ENCODE peak calls at places on chromosomes 12 and 14, in five cellular contexts. W is A673, B is Peyer's patch, K is pancreas, T is mucosa of descending colon. C is an unnamed sample.

GRCh38 chr12:53268009-53268636 is at the start of gene ESPL1:
- DNase-seq in W (peak; percentile 89), B (peak; percentile 79), K (peak; percentile 34), T (peak; percentile 77), C (peak; percentile 65)

GRCh38 chr14:61750708-61751474 is 11.3 kb upstream of the SNAPC1 start:
- DNase-seq in W (peak; percentile 87), B (peak; percentile 92), K (peak; percentile 81), T (peak; percentile 92), C (peak; percentile 67)

GRCh38 chr14:51547260-51547659 is 104.5 kb upstream of the FRMD6 start:
- DNase-seq in W (no peak), B (no peak), K (no peak), T (peak; percentile 16), C (no peak)

GRCh38 chr14:104640681-104641080 is 36.1 kb upstream of the TMEM179 start:
- DNase-seq in W (no peak), B (no peak), K (no peak), T (no peak), C (no peak)

GRCh38 chr14:93778856-93779629 is 9.2 kb downstream of the PRIMA1 start:
- DNase-seq in W (no peak), B (no peak), K (no peak), T (no peak), C (no peak)

GRCh38 chr14:95527392-95528002 is 7.4 kb upstream of the GLRX5 start:
- DNase-seq in W (peak; percentile 68), B (no peak), K (no peak), T (peak; percentile 85), C (no peak)

GRCh38 chr14:103545915-103546650 is 16.4 kb downstream of the BAG5 start:
- DNase-seq in W (no peak), B (no peak), K (no peak), T (no peak), C (no peak)

GRCh38 chr12:449203-449602 is 10.5 kb upstream of the B4GALNT3 start:
- DNase-seq in W (no peak), B (no peak), K (no peak), T (no peak), C (no peak)

GRCh38 chr14:101501341-101501740 is 60.0 kb upstream of the DIO3 start:
- DNase-seq in W (no peak), B (peak; percentile 28), K (no peak), T (no peak), C (peak; percentile 11)

GRCh38 chr12:113310489-113310888 is 24.4 kb downstream of the SLC8B1 start:
- DNase-seq in W (peak; percentile 44), B (no peak), K (no peak), T (no peak), C (no peak)

GRCh38 chr12:113149361-113150150 is at the start of gene CFAP73:
- DNase-seq in W (peak; percentile 92), B (peak; percentile 75), K (peak; percentile 64), T (peak; percentile 74), C (peak; percentile 84)

GRCh38 chr14:102592969-102593840 is 756 bp downstream of the RCOR1 start:
- DNase-seq in W (peak; percentile 67), B (peak; percentile 75), K (peak; percentile 38), T (peak; percentile 47), C (peak; percentile 54)

GRCh38 chr12:32367381-32367780 is 32.0 kb upstream of the FGD4 start:
- DNase-seq in W (no peak), B (no peak), K (no peak), T (no peak), C (no peak)

GRCh38 chr12:113227169-113227568 is 5.9 kb downstream of the TPCN1 start:
- DNase-seq in W (no peak), B (no peak), K (no peak), T (no peak), C (no peak)

GRCh38 chr14:50318031-50318626 is 6.0 kb downstream of the DMAC2L start:
- DNase-seq in W (peak; percentile 44), B (no peak), K (no peak), T (no peak), C (no peak)

GRCh38 chr14:61244051-61244450 is 37.1 kb downstream of the TMEM30B start:
- DNase-seq in W (no peak), B (no peak), K (no peak), T (no peak), C (no peak)

GRCh38 chr14:61837336-61838229 is 75.4 kb downstream of the SNAPC1 start:
- DNase-seq in W (peak; percentile 83), B (peak; percentile 76), K (peak; percentile 57), T (peak; percentile 88), C (peak; percentile 85)

GRCh38 chr14:100383727-100384158 is 60.6 kb downstream of the SLC25A47 start:
- DNase-seq in W (peak; percentile 84), B (peak; percentile 78), K (peak; percentile 52), T (peak; percentile 74), C (peak; percentile 84)
- TF ChIP-seq CTCF in W (peak; percentile 89), B (peak; percentile 76), K (peak; percentile 83), T (peak; percentile 65), C (peak; percentile 91)

DNA sequence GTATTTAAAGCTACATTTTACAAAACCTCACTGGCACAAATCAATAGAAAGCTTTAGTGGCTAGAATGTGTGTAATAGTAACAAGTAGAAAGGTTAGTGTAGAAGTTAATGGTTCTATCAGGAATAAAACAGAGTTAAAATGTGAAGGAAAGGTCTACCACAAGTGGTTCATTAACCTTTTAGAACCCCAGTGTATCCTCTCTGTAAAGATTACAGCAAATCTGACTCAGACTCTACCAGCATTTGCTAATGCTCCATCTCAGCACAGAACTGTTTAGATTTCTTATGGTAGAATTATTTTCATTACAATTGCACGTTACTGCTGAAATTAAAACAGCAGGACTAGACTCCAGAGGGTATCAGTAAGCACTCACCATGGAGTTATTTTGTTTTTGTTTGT is 608.9 kb upstream of the LMO3 start:
- DNase-seq in W (peak; percentile 14), B (no peak), K (no peak), T (no peak), C (no peak)
- TF ChIP-seq CTCF in W (no peak), B (no peak), K (no peak), T (no peak), C (no peak)

GRCh38 chr12:100988278-100988625 is 193.7 kb downstream of the ANO4 start:
- DNase-seq in W (no peak), B (no peak), K (no peak), T (no peak), C (no peak)

GRCh38 chr12:100984821-100985220 is 190.2 kb downstream of the ANO4 start:
- DNase-seq in W (no peak), B (no peak), K (no peak), T (no peak), C (no peak)

GRCh38 chr12:100987552-100988277 is 193.1 kb downstream of the ANO4 start:
- DNase-seq in W (peak; percentile 83), B (no peak), K (peak; percentile 28), T (peak; percentile 9), C (peak; percentile 57)

GRCh38 chr12:100982511-100983183 is 188.1 kb downstream of the ANO4 start:
- DNase-seq in W (no peak), B (no peak), K (no peak), T (peak; percentile 18), C (no peak)

DNA sequence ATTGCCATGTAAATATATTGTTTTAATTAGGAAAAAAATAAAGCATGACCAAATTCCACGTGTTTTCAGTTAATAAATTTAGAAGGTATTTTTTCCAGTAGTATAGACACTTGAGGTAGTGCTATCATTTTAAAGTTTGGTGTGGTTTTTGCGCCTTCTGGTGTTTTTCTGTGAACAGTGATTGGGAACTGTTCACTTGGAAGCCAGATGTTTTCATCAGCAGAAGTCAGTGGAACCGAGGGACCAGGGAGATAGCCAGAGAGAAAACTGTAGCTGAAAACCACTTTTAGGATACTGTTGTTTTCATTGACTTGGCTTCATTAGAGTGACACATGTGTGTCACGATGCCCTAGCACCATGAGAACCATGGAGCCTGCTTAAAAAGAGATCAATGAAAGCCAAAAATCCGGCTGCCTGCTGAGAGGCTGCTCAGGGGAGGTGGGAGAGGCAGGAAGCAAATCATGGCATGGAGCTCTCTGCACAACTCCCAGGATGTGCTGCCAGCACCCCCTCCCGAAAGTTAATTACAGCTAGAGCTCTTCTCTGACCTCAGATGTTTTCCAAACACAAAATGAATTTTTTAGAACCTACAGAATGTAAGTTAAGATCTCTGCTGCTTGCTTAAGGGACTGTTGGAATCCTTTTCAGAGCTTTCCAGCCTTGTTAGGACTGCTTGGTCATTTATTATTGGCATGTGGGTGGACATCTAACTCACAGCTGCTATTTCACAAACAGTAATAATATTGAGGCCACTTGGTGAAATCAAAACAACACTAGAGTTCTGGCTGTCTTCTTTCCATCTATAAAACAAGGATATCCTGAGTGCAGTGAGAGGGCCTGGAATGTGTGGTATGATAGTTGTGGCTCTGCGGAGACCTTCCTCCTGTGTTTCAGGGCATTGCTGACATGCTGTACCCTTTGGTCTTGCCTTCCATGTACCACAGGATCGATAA is 192.3 kb downstream of the ANO4 start:
- DNase-seq in W (peak; percentile 78), B (no peak), K (no peak), T (no peak), C (no peak)
- TF ChIP-seq CTCF in W (no peak), B (no peak), K (no peak), T (no peak), C (no peak)

DNA sequence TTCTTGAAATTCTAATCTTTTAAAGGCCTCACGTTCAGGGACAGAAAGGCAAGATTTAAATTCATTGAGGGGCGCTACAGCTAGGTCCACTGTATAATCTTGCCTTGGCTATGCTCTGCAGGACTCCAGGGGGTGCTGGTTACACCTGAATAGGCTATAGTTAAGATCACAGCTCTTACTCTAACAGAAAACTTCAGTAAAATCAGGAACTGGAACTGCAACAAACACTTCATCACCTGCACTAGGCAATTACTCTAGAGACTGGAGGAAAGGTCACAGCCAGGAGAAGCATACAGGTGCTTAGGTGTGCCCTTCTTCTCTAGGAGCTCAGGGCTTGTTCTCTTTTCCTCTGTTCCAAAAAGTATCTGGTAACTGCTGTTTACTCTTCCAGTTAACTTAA is 20.9 kb downstream of the SLCO1C1 start:
- DNase-seq in W (no peak), B (no peak), K (no peak), T (peak; percentile 67), C (no peak)
- TF ChIP-seq CTCF in W (no peak), B (no peak), K (no peak), T (no peak), C (no peak)

GRCh38 chr12:75820848-75821578 is 210.6 kb downstream of the PHLDA1 start:
- DNase-seq in W (no peak), B (no peak), K (no peak), T (peak; percentile 41), C (no peak)
- TF ChIP-seq CTCF in W (no peak), B (no peak), K (no peak), T (no peak), C (no peak)

C was measured in glutamatergic neuron.